ENCODE peak calls at places on chromosomes 13 and 19, in nine cellular contexts. One of them, this sample, is unnamed.

GRCh38 chr13:35917942-35918645 is 213.1 kb downstream of the DCLK1 start:
- DNase-seq in mucosa of descending colon: no peak
- DNase-seq in ovary: no peak
- DNase-seq in mesothelial cell of epicardium: no peak
- DNase-seq in MCF 10A: no peak
- DNase-seq in stimulated activated naive B cell treated with anti-CD40 and anti-IgM and Interleukin-4, amounts not matched to agents 10 μg/mL and 1 μg/mL and 100 μg/mL, for 72 hours: no peak
- DNase-seq in NCI-H1105: no peak
- DNase-seq in left ventricle myocardium inferior: no peak
- DNase-seq in A172: no peak
- DNase-seq in this sample: no peak

GRCh38 chr13:96109125-96109524 is 19.2 kb downstream of the HS6ST3 start:
- DNase-seq in mucosa of descending colon: no peak
- DNase-seq in ovary: no peak
- DNase-seq in mesothelial cell of epicardium: no peak
- DNase-seq in MCF 10A: no peak
- DNase-seq in stimulated activated naive B cell treated with anti-CD40 and anti-IgM and Interleukin-4, amounts not matched to agents 10 μg/mL and 1 μg/mL and 100 μg/mL, for 72 hours: no peak
- DNase-seq in NCI-H1105: no peak
- DNase-seq in left ventricle myocardium inferior: no peak
- DNase-seq in A172: no peak
- DNase-seq in this sample: no peak

GRCh38 chr19:4649392-4650094 is 10.2 kb downstream of the TNFAIP8L1 start:
- DNase-seq in mucosa of descending colon: no peak
- DNase-seq in ovary: no peak
- DNase-seq in mesothelial cell of epicardium: no peak
- DNase-seq in MCF 10A: no peak
- DNase-seq in stimulated activated naive B cell treated with anti-CD40 and anti-IgM and Interleukin-4, amounts not matched to agents 10 μg/mL and 1 μg/mL and 100 μg/mL, for 72 hours: no peak
- DNase-seq in NCI-H1105: no peak
- DNase-seq in left ventricle myocardium inferior: no peak
- DNase-seq in A172: no peak
- DNase-seq in this sample: no peak

GRCh38 chr19:9060559-9061340 is 26.1 kb upstream of the OR1M1 start:
- DNase-seq in mucosa of descending colon: no peak
- DNase-seq in ovary: no peak
- DNase-seq in mesothelial cell of epicardium: no peak
- DNase-seq in MCF 10A: no peak
- DNase-seq in stimulated activated naive B cell treated with anti-CD40 and anti-IgM and Interleukin-4, amounts not matched to agents 10 μg/mL and 1 μg/mL and 100 μg/mL, for 72 hours: no peak
- DNase-seq in NCI-H1105: no peak
- DNase-seq in left ventricle myocardium inferior: no peak
- DNase-seq in A172: no peak
- DNase-seq in this sample: no peak

GRCh38 chr13:25802579-25802978 is 249.2 kb downstream of the SHISA2 start:
- DNase-seq in mucosa of descending colon: no peak
- DNase-seq in ovary: no peak
- DNase-seq in mesothelial cell of epicardium: no peak
- DNase-seq in MCF 10A: no peak
- DNase-seq in stimulated activated naive B cell treated with anti-CD40 and anti-IgM and Interleukin-4, amounts not matched to agents 10 μg/mL and 1 μg/mL and 100 μg/mL, for 72 hours: no peak
- DNase-seq in NCI-H1105: no peak
- DNase-seq in left ventricle myocardium inferior: no peak
- DNase-seq in A172: no peak
- DNase-seq in this sample: no peak

GRCh38 chr19:3719868-3720532 is 11.8 kb downstream of the TJP3 start:
- DNase-seq in mucosa of descending colon: no peak
- DNase-seq in ovary: no peak
- DNase-seq in mesothelial cell of epicardium: no peak
- DNase-seq in MCF 10A: no peak
- DNase-seq in stimulated activated naive B cell treated with anti-CD40 and anti-IgM and Interleukin-4, amounts not matched to agents 10 μg/mL and 1 μg/mL and 100 μg/mL, for 72 hours: no peak
- DNase-seq in NCI-H1105: no peak
- DNase-seq in left ventricle myocardium inferior: no peak
- DNase-seq in A172: no peak
- DNase-seq in this sample: no peak

GRCh38 chr13:27774651-27775050 is 17.6 kb upstream of the GSX1 start:
- DNase-seq in mucosa of descending colon: no peak
- DNase-seq in ovary: no peak
- DNase-seq in mesothelial cell of epicardium: no peak
- DNase-seq in MCF 10A: no peak
- DNase-seq in stimulated activated naive B cell treated with anti-CD40 and anti-IgM and Interleukin-4, amounts not matched to agents 10 μg/mL and 1 μg/mL and 100 μg/mL, for 72 hours: no peak
- DNase-seq in NCI-H1105: no peak
- DNase-seq in left ventricle myocardium inferior: no peak
- DNase-seq in A172: no peak
- DNase-seq in this sample: no peak

GRCh38 chr13:74372511-74372910 is 238.3 kb upstream of the KLF12 start:
- DNase-seq in mucosa of descending colon: no peak
- DNase-seq in ovary: no peak
- DNase-seq in mesothelial cell of epicardium: no peak
- DNase-seq in MCF 10A: peak
- DNase-seq in stimulated activated naive B cell treated with anti-CD40 and anti-IgM and Interleukin-4, amounts not matched to agents 10 μg/mL and 1 μg/mL and 100 μg/mL, for 72 hours: no peak
- DNase-seq in NCI-H1105: no peak
- DNase-seq in left ventricle myocardium inferior: no peak
- DNase-seq in A172: no peak
- DNase-seq in this sample: no peak

GRCh38 chr13:42490676-42491075 is 83.3 kb upstream of the TNFSF11 start:
- DNase-seq in mucosa of descending colon: no peak
- DNase-seq in ovary: no peak
- DNase-seq in mesothelial cell of epicardium: no peak
- DNase-seq in MCF 10A: peak
- DNase-seq in stimulated activated naive B cell treated with anti-CD40 and anti-IgM and Interleukin-4, amounts not matched to agents 10 μg/mL and 1 μg/mL and 100 μg/mL, for 72 hours: no peak
- DNase-seq in NCI-H1105: no peak
- DNase-seq in left ventricle myocardium inferior: no peak
- DNase-seq in A172: no peak
- DNase-seq in this sample: no peak